ENCODE peak calls at places on chromosomes 12 and 14, in nine cellular contexts. V, A, X, P, U, I, L, T and D are unnamed samples.

GRCh38 chr12:53980448-53981388 is 4.2 kb upstream of the HOXC10 start:
- DNase-seq in L (no peak), V (no peak), P (no peak), U (no peak), X (no peak), A (no peak), T (no peak), I (no peak), D (no peak)

GRCh38 chr12:131561891-131562684 is 148.8 kb upstream of the SFSWAP start:
- DNase-seq in V (no peak), I (no peak), P (no peak), A (no peak), U (no peak), X (no peak), T (no peak), L (no peak), D (no peak)

GRCh38 chr12:18502422-18502821 is 235.4 kb downstream of the PLCZ1 start:
- DNase-seq in I (no peak), L (no peak), U (no peak), A (no peak), X (no peak), V (no peak), T (no peak), P (no peak), D (no peak)

GRCh38 chr12:108650083-108650482 is 16.4 kb upstream of the SELPLG start:
- DNase-seq in X (no peak), P (no peak), L (no peak), A (no peak), I (no peak), V (no peak), U (no peak), T (no peak), D (no peak)

GRCh38 chr12:50986961-50987737 is 34.8 kb downstream of the HIGD1C start:
- DNase-seq in I (peak; percentile 32), V (peak; percentile 83), P (no peak), U (no peak), A (peak; percentile 12), T (no peak), X (peak; percentile 72), L (peak; percentile 38), D (peak; percentile 75)

GRCh38 chr12:130764475-130765185 is 48.5 kb upstream of the RIMBP2 start:
- DNase-seq in L (peak; percentile 16), V (no peak), U (no peak), A (no peak), I (no peak), T (no peak), X (peak; percentile 33), P (no peak), D (peak; percentile 57)

GRCh38 chr14:93717222-93717967 is 70.9 kb downstream of the PRIMA1 start:
- DNase-seq in I (no peak), L (no peak), V (no peak), A (no peak), P (no peak), X (no peak), U (no peak), T (no peak), D (no peak)

GRCh38 chr12:46407360-46407759 is 34.8 kb upstream of the SLC38A2 start:
- DNase-seq in I (no peak), P (no peak), U (no peak), V (no peak), X (no peak), A (no peak), T (no peak), L (no peak), D (no peak)

GRCh38 chr12:100672075-100672592 is 98.7 kb downstream of the GAS2L3 start:
- DNase-seq in V (no peak), I (no peak), A (peak; percentile 19), L (no peak), X (no peak), U (no peak), T (no peak), P (no peak), D (peak; percentile 12)

GRCh38 chr12:68601767-68602166 is 8.9 kb upstream of the RAP1B start:
- DNase-seq in I (no peak), V (no peak), X (no peak), P (no peak), A (no peak), L (no peak), U (no peak), T (no peak), D (no peak)

GRCh38 chr12:121753844-121754264 is 39.6 kb downstream of the RHOF start:
- DNase-seq in I (no peak), A (no peak), V (no peak), U (peak; percentile 80), X (no peak), P (peak; percentile 69), L (no peak), T (no peak), D (no peak)

GRCh38 chr12:65934480-65935115 is 110.3 kb downstream of the HMGA2 start:
- DNase-seq in L (no peak), V (no peak), I (no peak), X (no peak), U (no peak), T (no peak), P (no peak), A (no peak), D (no peak)

GRCh38 chr12:56020437-56021189 is at the start of gene IKZF4:
- DNase-seq in I (no peak), U (peak; percentile 47), V (peak; percentile 79), X (peak; percentile 48), P (no peak), T (no peak), A (no peak), L (no peak), D (no peak)
- H3K4me3 ChIP-seq in I (peak within 1 kb of the TSS; percentile 57), U (peak within 1 kb of the TSS; percentile 9), V (peak within 1 kb of the TSS; percentile 21), X (peak within 1 kb of the TSS; percentile 26), P (peak within 1 kb of the TSS; percentile 47), T (peak within 1 kb of the TSS; percentile 14), A (no peak within 1 kb of the TSS), L (peak within 1 kb of the TSS; percentile 28), D (peak within 1 kb of the TSS; percentile 2)

GRCh38 chr14:92380131-92380530 is 57.2 kb downstream of the SLC24A4 start:
- DNase-seq in T (no peak), I (no peak), P (no peak), U (no peak), L (no peak), V (no peak), A (no peak), X (no peak), D (no peak)

GRCh38 chr14:92380582-92380981 is 57.6 kb downstream of the SLC24A4 start:
- DNase-seq in P (no peak), I (no peak), L (no peak), T (no peak), U (no peak), X (no peak), A (no peak), V (no peak), D (no peak)

GRCh38 chr14:92385561-92385960 is 62.6 kb downstream of the SLC24A4 start:
- DNase-seq in P (no peak), U (no peak), T (no peak), I (no peak), V (no peak), L (no peak), A (no peak), X (no peak), D (no peak)

GRCh38 chr14:92384461-92385133 is 61.6 kb downstream of the SLC24A4 start:
- DNase-seq in X (no peak), U (no peak), P (no peak), I (no peak), A (no peak), L (no peak), V (no peak), T (no peak), D (no peak)

DNA sequence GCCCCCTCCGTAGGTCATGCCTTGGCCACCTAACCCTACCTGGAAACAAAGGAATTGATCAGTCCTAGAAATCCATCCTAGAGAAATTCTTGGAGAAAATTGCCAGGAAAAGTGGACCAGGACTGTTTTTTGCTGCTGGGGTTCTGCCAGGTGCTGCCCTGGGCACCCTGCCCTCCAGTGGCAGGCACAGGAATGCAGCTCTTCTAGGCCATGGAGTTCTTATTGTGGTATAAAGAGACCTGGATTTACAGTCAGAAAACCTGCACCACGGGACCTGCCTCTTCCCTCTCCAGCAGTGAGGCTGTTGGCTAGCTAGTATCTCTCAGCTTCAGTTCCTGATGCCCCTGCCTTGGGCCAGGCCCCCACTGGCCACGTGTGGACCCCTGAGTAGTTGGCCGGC is 59.7 kb downstream of the SLC24A4 start:
- DNase-seq in V (no peak), X (no peak), T (no peak), A (no peak), L (no peak), I (no peak), U (no peak), P (no peak), D (no peak)
- TF ChIP-seq CTCF in V (peak; percentile 21), X (peak; percentile 14), T (peak; percentile 12), A (peak; percentile 37), L (peak; percentile 17), I (no peak), U (peak; percentile 41), P (peak; percentile 61), D (peak; percentile 18)

DNA sequence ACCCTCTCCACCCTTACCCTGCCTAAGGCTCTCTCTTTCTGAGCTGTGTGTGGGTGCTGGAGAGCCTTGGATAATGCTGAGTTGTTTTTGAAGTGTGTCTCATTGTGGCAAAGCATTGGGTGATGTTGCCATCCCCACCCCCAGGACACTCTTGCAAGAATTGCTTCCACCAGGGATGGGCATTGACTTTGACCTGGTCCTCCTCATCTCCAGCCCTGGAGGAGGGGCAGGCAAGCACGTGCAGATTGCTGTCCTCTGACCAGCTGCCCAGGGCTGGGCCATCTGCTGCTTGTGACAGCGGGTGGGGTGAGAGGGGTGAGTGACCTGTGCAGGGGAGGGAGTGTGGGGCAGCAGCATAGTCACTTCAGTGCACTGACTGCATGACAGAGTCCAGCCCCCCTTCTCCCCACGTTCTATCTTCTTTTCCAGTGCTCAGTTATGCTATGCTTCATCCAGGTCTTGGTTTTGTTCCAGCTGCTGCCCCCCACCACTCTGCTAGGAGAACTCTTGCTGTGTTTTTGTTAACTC is 26.2 kb downstream of the SUSD6 start:
- DNase-seq in V (peak; percentile 65), U (peak; percentile 50), I (no peak), L (no peak), T (no peak), A (no peak), X (no peak), P (peak; percentile 46), D (no peak)
- H3K4me3 ChIP-seq in V (no peak overlapping the region), U (no peak overlapping the region), I (no peak overlapping the region), L (no peak overlapping the region), T (no peak overlapping the region), A (peak overlapping the region; percentile 20), X (no peak overlapping the region), P (no peak overlapping the region), D (no peak overlapping the region)

GRCh38 chr14:71143391-71144290 is 236.4 kb downstream of the PCNX1 start:
- DNase-seq in I (peak; percentile 15), A (no peak), T (no peak), P (no peak), X (peak; percentile 80), V (peak; percentile 74), L (no peak), U (no peak), D (peak; percentile 78)

GRCh38 chr14:71140157-71140556 is 232.9 kb downstream of the PCNX1 start:
- DNase-seq in A (no peak), L (no peak), X (no peak), V (no peak), U (no peak), T (no peak), P (no peak), I (no peak), D (no peak)

GRCh38 chr14:71141701-71142374 is 234.6 kb downstream of the PCNX1 start:
- DNase-seq in I (no peak), L (peak; percentile 31), U (no peak), A (no peak), X (peak; percentile 59), T (no peak), V (no peak), P (no peak), D (peak; percentile 42)

GRCh38 chr14:71139058-71139946 is 232.0 kb downstream of the PCNX1 start:
- DNase-seq in T (peak; percentile 70), U (peak; percentile 47), L (no peak), X (peak; percentile 48), P (peak; percentile 37), V (peak; percentile 75), A (peak; percentile 36), I (peak; percentile 13), D (peak; percentile 59)

GRCh38 chr14:71142375-71143038 is 235.2 kb downstream of the PCNX1 start:
- DNase-seq in X (peak; percentile 98), T (no peak), P (no peak), U (no peak), V (no peak), L (peak; percentile 92), I (peak; percentile 91), A (peak; percentile 39), D (peak; percentile 94)
- TF ChIP-seq CTCF in X (no peak), T (no peak), P (no peak), U (no peak), V (no peak), L (no peak), I (no peak), A (no peak), D (no peak)